ENCODE peak calls at places on chromosomes 6 and 20, in ten cellular contexts. D, A, J, I, E, H, T, B, Y and P are unnamed samples.

GRCh38 chr20:36745234-36745926 is 510 bp downstream of the NDRG3 start:
- DNase-seq in D (peak), A (no peak), J (peak), I (peak), E (no peak), H (no peak), T (no peak), B (peak), Y (no peak), P (no peak)

GRCh38 chr20:34061695-34062094 is 50.3 kb downstream of the EIF2S2 start:
- DNase-seq in D (no peak), A (no peak), J (no peak), I (no peak), E (no peak), H (no peak), T (no peak), B (no peak), Y (no peak), P (no peak)

GRCh38 chr6:109073344-109074235 is 21.1 kb downstream of the SESN1 start:
- DNase-seq in D (peak), A (peak), J (no peak), I (no peak), E (peak), H (no peak), T (peak), B (no peak), Y (peak), P (peak)

GRCh38 chr6:130697661-130698535 is 129.3 kb upstream of the SMLR1 start:
- DNase-seq in D (peak), A (no peak), J (no peak), I (peak), E (no peak), H (no peak), T (peak), B (peak), Y (no peak), P (peak)

GRCh38 chr20:24297928-24298327 is 171.5 kb upstream of the SYNDIG1 start:
- DNase-seq in D (no peak), A (no peak), J (no peak), I (no peak), E (no peak), H (no peak), T (no peak), B (no peak), Y (no peak), P (no peak)

GRCh38 chr6:102763886-102764285 is 1370.4 kb downstream of the GRIK2 start:
- DNase-seq in D (no peak), A (no peak), J (no peak), I (no peak), E (no peak), H (no peak), T (no peak), B (no peak), Y (no peak), P (no peak)

GRCh38 chr6:45424628-45424955 is 46.9 kb upstream of the SUPT3H start:
- DNase-seq in D (no peak), A (no peak), J (no peak), I (no peak), E (no peak), H (no peak), T (no peak), B (no peak), Y (no peak), P (no peak)

GRCh38 chr6:29589423-29590048 is 4.6 kb downstream of the OR2H2 start:
- DNase-seq in D (peak), A (peak), J (peak), I (peak), E (peak), H (no peak), T (no peak), B (peak), Y (no peak), P (peak)

GRCh38 chr6:116447496-116448011 is 13.6 kb upstream of the CALHM6 start:
- DNase-seq in D (peak), A (no peak), J (peak), I (no peak), E (no peak), H (peak), T (no peak), B (no peak), Y (no peak), P (peak)

GRCh38 chr6:159691963-159692287 is 1.1 kb downstream of the SOD2 start:
- DNase-seq in D (no peak), A (no peak), J (no peak), I (no peak), E (no peak), H (no peak), T (no peak), B (no peak), Y (no peak), P (no peak)

GRCh38 chr20:54625497-54625896 is 150.1 kb downstream of the DOK5 start:
- DNase-seq in D (no peak), A (no peak), J (no peak), I (no peak), E (no peak), H (no peak), T (no peak), B (peak), Y (no peak), P (no peak)

GRCh38 chr6:91822581-91822980 is 1235.7 kb upstream of the MAP3K7 start:
- DNase-seq in D (no peak), A (no peak), J (no peak), I (no peak), E (no peak), H (peak), T (no peak), B (no peak), Y (no peak), P (peak)

GRCh38 chr6:151108548-151108947 is 131.2 kb upstream of the AKAP12 start:
- DNase-seq in D (no peak), A (no peak), J (no peak), I (no peak), E (no peak), H (no peak), T (no peak), B (no peak), Y (no peak), P (no peak)

GRCh38 chr6:155324172-155324571 is 9.9 kb upstream of the TFB1M start:
- DNase-seq in D (no peak), A (no peak), J (no peak), I (no peak), E (no peak), H (no peak), T (no peak), B (no peak), Y (no peak), P (no peak)

GRCh38 chr6:37021356-37022129 is 16.1 kb downstream of the FGD2 start:
- DNase-seq in D (peak), A (no peak), J (no peak), I (peak), E (no peak), H (peak), T (no peak), B (no peak), Y (no peak), P (peak)

GRCh38 chr6:53796451-53796780 is 1.6 kb downstream of the LRRC1 start:
- DNase-seq in D (no peak), A (no peak), J (no peak), I (no peak), E (no peak), H (no peak), T (no peak), B (no peak), Y (no peak), P (no peak)

GRCh38 chr6:34412643-34413214 is 13.1 kb downstream of the RPS10 start:
- DNase-seq in D (peak), A (no peak), J (no peak), I (no peak), E (no peak), H (no peak), T (no peak), B (no peak), Y (no peak), P (peak)

GRCh38 chr6:163626073-163626867 is 211.8 kb downstream of the QKI start:
- DNase-seq in D (peak), A (no peak), J (no peak), I (no peak), E (no peak), H (no peak), T (no peak), B (no peak), Y (no peak), P (no peak)

GRCh38 chr6:108897371-108897770 is 49.1 kb downstream of the ARMC2 start:
- DNase-seq in D (no peak), A (peak), J (no peak), I (no peak), E (no peak), H (no peak), T (peak), B (peak), Y (no peak), P (peak)

GRCh38 chr6:797479-798077 is 104.6 kb upstream of the EXOC2 start:
- DNase-seq in D (peak), A (peak), J (no peak), I (peak), E (no peak), H (peak), T (no peak), B (peak), Y (no peak), P (peak)

GRCh38 chr6:159830481-159831372 is 30.7 kb downstream of the PNLDC1 start:
- DNase-seq in D (peak), A (no peak), J (no peak), I (no peak), E (no peak), H (no peak), T (no peak), B (no peak), Y (no peak), P (no peak)

GRCh38 chr6:31820051-31820389 is 4.7 kb downstream of the HSPA1A start:
- DNase-seq in D (no peak), A (no peak), J (no peak), I (peak), E (no peak), H (no peak), T (no peak), B (no peak), Y (no peak), P (no peak)

GRCh38 chr20:34570859-34571306 is 12.4 kb downstream of the MAP1LC3A start:
- DNase-seq in D (peak), A (no peak), J (no peak), I (no peak), E (no peak), H (no peak), T (no peak), B (no peak), Y (no peak), P (peak)

GRCh38 chr6:37514840-37515239 is 15.1 kb upstream of the CCDC167 start:
- DNase-seq in D (peak), A (no peak), J (no peak), I (no peak), E (no peak), H (no peak), T (no peak), B (no peak), Y (no peak), P (no peak)

GRCh38 chr6:27867051-27867940 is 44.9 kb downstream of the OR2B2 start:
- DNase-seq in D (peak), A (peak), J (peak), I (peak), E (no peak), H (no peak), T (peak), B (no peak), Y (peak), P (peak)

GRCh38 chr20:46346770-46347169 is 38.5 kb upstream of the CDH22 start:
- DNase-seq in D (no peak), A (no peak), J (no peak), I (no peak), E (no peak), H (no peak), T (no peak), B (no peak), Y (no peak), P (no peak)

GRCh38 chr20:61524956-61525666 is 273.1 kb downstream of the CDH4 start:
- DNase-seq in D (no peak), A (no peak), J (no peak), I (no peak), E (no peak), H (no peak), T (no peak), B (no peak), Y (no peak), P (no peak)

GRCh38 chr20:3730803-3731370 is 1.6 kb upstream of the HSPA12B start:
- DNase-seq in D (no peak), A (no peak), J (no peak), I (no peak), E (no peak), H (no peak), T (no peak), B (no peak), Y (no peak), P (no peak)

GRCh38 chr20:35618372-35619131 is 2.9 kb downstream of the SPAG4 start:
- DNase-seq in D (peak), A (peak), J (no peak), I (no peak), E (no peak), H (no peak), T (no peak), B (no peak), Y (no peak), P (peak)

GRCh38 chr20:54645445-54646155 is 170.2 kb downstream of the DOK5 start:
- DNase-seq in D (no peak), A (no peak), J (no peak), I (no peak), E (no peak), H (no peak), T (no peak), B (no peak), Y (no peak), P (no peak)

GRCh38 chr6:31659649-31660223 is 842 bp downstream of the C6orf47 start:
- DNase-seq in D (peak), A (no peak), J (no peak), I (peak), E (no peak), H (no peak), T (no peak), B (no peak), Y (no peak), P (peak)

GRCh38 chr6:168035661-168036616 is 38.5 kb downstream of the KIF25 start:
- DNase-seq in D (peak), A (peak), J (no peak), I (peak), E (no peak), H (no peak), T (peak), B (no peak), Y (no peak), P (peak)

GRCh38 chr20:64247312-64247627 is 8.3 kb upstream of the PCMTD2 start:
- DNase-seq in D (no peak), A (no peak), J (no peak), I (no peak), E (no peak), H (no peak), T (no peak), B (no peak), Y (no peak), P (no peak)

GRCh38 chr6:27129917-27130316 is 117.6 kb upstream of the PRSS16 start:
- DNase-seq in D (no peak), A (no peak), J (no peak), I (no peak), E (no peak), H (no peak), T (no peak), B (no peak), Y (no peak), P (no peak)

GRCh38 chr6:86825436-86825835 is 111.9 kb upstream of the HTR1E start:
- DNase-seq in D (no peak), A (no peak), J (no peak), I (no peak), E (no peak), H (no peak), T (no peak), B (no peak), Y (no peak), P (no peak)

GRCh38 chr20:2610941-2611720 is 41.3 kb upstream of the NOP56 start:
- DNase-seq in D (no peak), A (no peak), J (no peak), I (no peak), E (no peak), H (no peak), T (peak), B (no peak), Y (peak), P (no peak)

GRCh38 chr6:78744144-78744543 is 123.2 kb upstream of the IRAK1BP1 start:
- DNase-seq in D (no peak), A (no peak), J (no peak), I (no peak), E (no peak), H (no peak), T (no peak), B (no peak), Y (no peak), P (no peak)

GRCh38 chr6:1312193-1312443 is 220 bp downstream of the FOXQ1 start:
- DNase-seq in D (peak), A (no peak), J (no peak), I (no peak), E (no peak), H (no peak), T (no peak), B (no peak), Y (no peak), P (no peak)

GRCh38 chr20:53413188-53413631 is 180.4 kb downstream of the ZNF217 start:
- DNase-seq in D (no peak), A (no peak), J (no peak), I (peak), E (peak), H (no peak), T (no peak), B (peak), Y (peak), P (no peak)